ENCODE peak calls at places on chromosomes 12 and 14, in four cellular contexts. M is NCI-H1105; Y is NCI-H1417; X is CD8-positive, alpha-beta memory T cell. C is an unnamed sample.

GRCh38 chr14:89853976-89854693 is 100.4 kb downstream of the EFCAB11 start:
- DNase-seq in M (no peak), Y (no peak), X (no peak), C (no peak)

GRCh38 chr12:123091230-123091629 is 59.7 kb downstream of the PITPNM2 start:
- DNase-seq in M (no peak), Y (no peak), X (no peak), C (no peak)

GRCh38 chr12:130401703-130402102 is 64.0 kb downstream of the PIWIL1 start:
- DNase-seq in M (no peak), Y (peak; percentile 7), X (no peak), C (no peak)

GRCh38 chr12:56590237-56590830 is 39.8 kb downstream of the BAZ2A start:
- DNase-seq in M (no peak), Y (no peak), X (no peak), C (no peak)

GRCh38 chr12:56299308-56299852 is 750 bp downstream of the CS start:
- DNase-seq in M (no peak), Y (no peak), X (peak; percentile 52), C (no peak)

GRCh38 chr12:5505751-5506150 is 73.8 kb downstream of the NTF3 start:
- DNase-seq in M (no peak), Y (no peak), X (no peak), C (no peak)

GRCh38 chr12:48875944-48876520 is 10.4 kb upstream of the RND1 start:
- DNase-seq in M (no peak), Y (no peak), X (no peak), C (no peak)

GRCh38 chr14:91361236-91361811 is 56.3 kb downstream of the CCDC88C start:
- DNase-seq in M (no peak), Y (peak; percentile 56), X (no peak), C (no peak)

GRCh38 chr12:55745361-55746146 is 2.6 kb downstream of the GDF11 start:
- DNase-seq in M (no peak), Y (peak; percentile 75), X (no peak), C (no peak)

GRCh38 chr14:76812093-76812421 is 625 bp downstream of the ANGEL1 start:
- DNase-seq in M (no peak), Y (peak; percentile 58), X (no peak), C (no peak)

GRCh38 chr12:32568241-32568640 is 110.9 kb upstream of the DNM1L start:
- DNase-seq in M (no peak), Y (peak; percentile 18), X (no peak), C (no peak)

GRCh38 chr12:119573086-119573485 is 20.5 kb upstream of the TMEM233 start:
- DNase-seq in M (no peak), Y (no peak), X (no peak), C (no peak)

GRCh38 chr12:75891072-75891471 is 140.5 kb downstream of the PHLDA1 start:
- DNase-seq in M (no peak), Y (no peak), X (no peak), C (no peak)

GRCh38 chr12:56679834-56680575 is 8.1 kb downstream of the PTGES3 start:
- DNase-seq in M (no peak), Y (no peak), X (no peak), C (no peak)

GRCh38 chr12:5154091-5154490 is 110.4 kb downstream of the KCNA5 start:
- DNase-seq in M (no peak), Y (no peak), X (no peak), C (no peak)

GRCh38 chr12:119363490-119363889 is 29.0 kb downstream of the CCDC60 start:
- DNase-seq in M (no peak), Y (no peak), X (no peak), C (no peak)

GRCh38 chr14:59271734-59272133 is 83.3 kb downstream of the DAAM1 start:
- DNase-seq in M (no peak), Y (no peak), X (no peak), C (no peak)

GRCh38 chr14:105924951-105925591 is 398.7 kb downstream of the TMEM121 start:
- DNase-seq in M (no peak), Y (no peak), X (no peak), C (no peak)

GRCh38 chr12:54592316-54592715 is 3.9 kb upstream of the PPP1R1A start:
- DNase-seq in M (no peak), Y (no peak), X (no peak), C (peak; percentile 85)

GRCh38 chr14:95314609-95315008 is 5.1 kb downstream of the CLMN start:
- DNase-seq in M (no peak), Y (no peak), X (no peak), C (peak; percentile 21)

GRCh38 chr12:29320295-29321090 is 60.5 kb downstream of the ERGIC2 start:
- DNase-seq in M (no peak), Y (no peak), X (no peak), C (peak; percentile 18)

GRCh38 chr12:6197996-6198395 is 2.2 kb upstream of the CD9 start:
- DNase-seq in M (no peak), Y (no peak), X (no peak), C (no peak)

GRCh38 chr12:71935594-71935993 is 3.1 kb upstream of the TPH2 start:
- DNase-seq in M (no peak), Y (no peak), X (no peak), C (no peak)

GRCh38 chr14:91755560-91755959 is 23.7 kb upstream of the CATSPERB start:
- DNase-seq in M (no peak), Y (no peak), X (no peak), C (no peak)

GRCh38 chr12:64687816-64688599 is 71.2 kb downstream of the GNS start:
- DNase-seq in M (no peak), Y (no peak), X (no peak), C (no peak)

GRCh38 chr14:54444003-54444402 is 2.8 kb upstream of the CNIH1 start:
- DNase-seq in M (no peak), Y (no peak), X (no peak), C (no peak)

GRCh38 chr12:6450869-6451347 is 934 bp upstream of the TAPBPL start:
- DNase-seq in M (no peak), Y (no peak), X (no peak), C (no peak)

GRCh38 chr14:104223810-104224515 is 85.6 kb downstream of the KIF26A start:
- DNase-seq in M (no peak), Y (no peak), X (peak; percentile 30), C (no peak)

GRCh38 chr12:8664228-8664963 is 1.8 kb upstream of the MFAP5 start:
- DNase-seq in M (no peak), Y (no peak), X (no peak), C (no peak)

GRCh38 chr14:73935666-73936065 is 14.2 kb downstream of the FAM161B start:
- DNase-seq in M (no peak), Y (no peak), X (no peak), C (no peak)

GRCh38 chr12:92431146-92431545 is 271.6 kb upstream of the PLEKHG7 start:
- DNase-seq in M (no peak), Y (no peak), X (peak; percentile 48), C (no peak)

GRCh38 chr12:91381309-91381804 is 198.7 kb upstream of the DCN start:
- DNase-seq in M (peak; percentile 97), Y (no peak), X (no peak), C (peak; percentile 79)

GRCh38 chr12:96445743-96446655 is 43.4 kb upstream of the CFAP54 start:
- DNase-seq in M (no peak), Y (no peak), X (peak; percentile 79), C (peak; percentile 55)

GRCh38 chr12:60257063-60257462 is 661.2 kb downstream of the SLC16A7 start:
- DNase-seq in M (no peak), Y (no peak), X (no peak), C (peak; percentile 64)

C was measured in Caki2.